ENCODE peak calls at places on chromosomes 13 and 19, in eight cellular contexts. U is thoracic aorta, F is uterus, W is choroid plexus epithelial cell, M is fibroblast of lung, G is epithelial cell of proximal tubule, J is AG09309, Y is WTC11. D is an unnamed sample.

GRCh38 chr13:41962994-41963393 is 2.1 kb upstream of the VWA8 start:
- DNase-seq in U (no peak), J (no peak), G (no peak), M (peak), Y (no peak), F (no peak), W (no peak), D (no peak)

GRCh38 chr13:50626031-50626643 is 217.4 kb downstream of the DLEU7 start:
- DNase-seq in M (peak), F (no peak), J (peak), U (no peak), Y (no peak), G (peak), W (peak), D (no peak)

GRCh38 chr19:16188521-16188920 is 3.3 kb downstream of the FAM32A start:
- DNase-seq in W (no peak), U (no peak), M (no peak), F (no peak), G (no peak), J (no peak), Y (no peak), D (no peak)

GRCh38 chr19:32201211-32201610 is 144.2 kb upstream of the ZNF507 start:
- DNase-seq in G (no peak), W (no peak), F (no peak), M (no peak), J (no peak), U (no peak), Y (no peak), D (no peak)

GRCh38 chr19:45800009-45800553 is 7.4 kb upstream of the DMWD start:
- DNase-seq in G (no peak), Y (no peak), M (peak), W (peak), F (no peak), J (no peak), U (no peak), D (no peak)

GRCh38 chr19:51186323-51186722 is 38.6 kb upstream of the CD33 start:
- DNase-seq in J (no peak), G (no peak), Y (no peak), U (no peak), M (no peak), F (no peak), W (no peak), D (no peak)

GRCh38 chr13:88744289-88744688 is 1073.1 kb downstream of the SLITRK5 start:
- DNase-seq in Y (no peak), F (no peak), J (no peak), G (no peak), M (no peak), W (no peak), U (no peak), D (no peak)

GRCh38 chr19:13762635-13763235 is 1.6 kb upstream of the MRI1 start:
- DNase-seq in G (no peak), F (no peak), W (no peak), U (no peak), Y (no peak), M (no peak), J (no peak), D (no peak)

GRCh38 chr19:5595745-5596144 is 26.8 kb downstream of the SAFB2 start:
- DNase-seq in U (no peak), W (no peak), F (no peak), J (no peak), G (no peak), M (no peak), Y (no peak), D (no peak)

GRCh38 chr13:29954082-29955043 is 103.9 kb upstream of the UBL3 start:
- DNase-seq in Y (no peak), M (no peak), W (no peak), G (no peak), U (no peak), F (no peak), J (no peak), D (no peak)

GRCh38 chr19:29860492-29860891 is 48.7 kb downstream of the CCNE1 start:
- DNase-seq in G (no peak), U (no peak), Y (no peak), F (no peak), J (no peak), W (no peak), M (no peak), D (no peak)

GRCh38 chr19:29620931-29621351 is 14.9 kb downstream of the POP4 start:
- DNase-seq in F (no peak), J (no peak), U (no peak), Y (no peak), M (no peak), G (no peak), W (peak), D (no peak)

DNA sequence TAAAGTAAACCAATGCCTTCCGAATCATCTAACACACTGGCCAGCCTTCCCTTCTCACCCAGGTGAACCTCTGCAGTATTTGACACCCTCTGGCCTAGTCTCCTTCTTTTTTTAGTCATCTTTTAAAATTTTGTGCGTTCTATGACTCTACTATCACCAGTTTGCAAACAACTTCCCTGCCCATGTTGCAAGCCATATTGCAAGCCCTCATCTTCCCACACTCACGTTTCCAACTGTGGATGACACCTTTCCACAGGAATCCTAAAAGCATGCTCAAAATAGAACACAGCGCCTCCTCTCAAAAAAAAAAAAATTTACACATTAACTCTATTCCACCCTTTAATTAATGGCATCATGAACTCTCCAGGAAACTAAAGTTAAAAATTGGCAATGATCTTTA is 440.1 kb downstream of the EFNB2 start:
- DNase-seq in G (no peak), M (no peak), U (no peak), J (no peak), W (no peak), F (no peak), Y (no peak), D (no peak)
- TF ChIP-seq CTCF in G (no peak), M (no peak), U (no peak), J (no peak), W (no peak), F (no peak), Y (no peak), D (no peak)

GRCh38 chr13:26074706-26075105 is 22.9 kb upstream of the SHISA2 start:
- DNase-seq in F (no peak), W (peak), Y (no peak), M (no peak), J (no peak), G (no peak), U (no peak), D (peak)
- TF ChIP-seq CTCF in F (no peak), W (peak), Y (no peak), M (peak), J (no peak), G (peak), U (no peak), D (no peak)

GRCh38 chr13:73059460-73060250 is 850 bp downstream of the KLF5 start:
- DNase-seq in F (peak), J (no peak), M (no peak), U (no peak), W (peak), G (no peak), Y (peak), D (no peak)
- TF ChIP-seq CTCF in F (peak), J (peak), M (no peak), U (no peak), W (no peak), G (no peak), Y (no peak), D (peak)

DNA sequence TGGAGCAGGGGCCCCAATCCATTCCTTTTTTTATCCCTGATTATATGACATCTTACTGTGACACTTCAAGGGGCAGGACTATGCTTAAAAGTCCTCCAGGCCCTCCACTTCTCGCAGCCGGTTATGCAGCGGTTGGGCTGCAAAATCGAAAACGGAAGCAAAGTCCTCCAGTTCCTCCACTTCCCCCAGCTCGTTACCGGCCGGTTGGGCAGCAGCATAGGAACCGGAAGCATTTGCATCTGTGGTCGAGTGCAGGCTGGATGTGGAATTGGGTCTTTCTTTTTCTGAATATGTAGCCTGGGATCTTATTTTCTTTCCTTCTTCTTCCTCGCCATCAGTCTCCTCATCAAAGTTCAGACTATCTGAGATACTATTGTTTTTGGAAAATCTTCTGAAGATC is 46.1 kb downstream of the OXGR1 start:
- DNase-seq in U (no peak), M (no peak), Y (no peak), F (no peak), J (no peak), G (no peak), W (no peak), D (no peak)
- TF ChIP-seq CTCF in U (no peak), M (no peak), Y (no peak), F (no peak), J (no peak), G (no peak), W (no peak), D (no peak)

GRCh38 chr19:35140898-35141626 is 2.0 kb upstream of the FXYD7 start:
- DNase-seq in W (peak), J (no peak), M (peak), Y (peak), U (peak), G (no peak), F (peak), D (peak)
- TF ChIP-seq CTCF in W (peak), J (peak), M (peak), Y (no peak), U (no peak), G (peak), F (peak), D (peak)

GRCh38 chr19:17309198-17309961 is at the start of gene DDA1:
- DNase-seq in W (peak), F (peak), Y (peak), J (peak), U (peak), G (peak), M (peak), D (peak)
- TF ChIP-seq CTCF in W (no peak), F (no peak), Y (no peak), J (no peak), U (no peak), G (no peak), M (no peak), D (no peak)

DNA sequence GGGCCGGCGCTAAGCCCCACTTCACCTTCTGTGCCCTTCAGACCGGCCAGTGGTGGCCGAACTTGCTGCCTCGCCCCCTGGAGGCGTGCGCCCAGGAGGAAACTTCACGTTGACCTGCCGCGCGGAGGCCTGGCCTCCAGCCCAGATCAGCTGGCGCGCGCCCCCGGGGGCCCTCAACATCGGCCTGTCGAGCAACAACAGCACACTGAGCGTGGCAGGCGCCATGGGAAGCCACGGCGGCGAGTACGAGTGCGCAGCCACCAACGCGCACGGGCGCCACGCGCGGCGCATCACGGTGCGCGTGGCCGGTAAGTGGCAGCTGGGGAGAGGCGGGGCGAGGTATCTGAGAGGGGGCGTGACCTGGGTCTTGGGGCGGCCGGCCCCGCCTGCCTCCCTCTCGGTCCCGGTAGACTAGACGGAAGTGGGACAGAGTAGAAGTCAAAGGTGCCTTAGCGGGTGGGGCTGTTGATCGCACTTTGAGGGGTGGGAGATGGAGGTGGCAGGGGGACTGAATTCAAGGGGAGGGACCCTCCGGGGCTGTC is 5.6 kb downstream of the ICAM5 start:
- DNase-seq in G (no peak), Y (peak), J (no peak), U (no peak), M (no peak), F (no peak), W (peak), D (no peak)
- TF ChIP-seq CTCF in G (peak), Y (no peak), J (peak), U (no peak), M (no peak), F (no peak), W (peak), D (no peak)

DNA sequence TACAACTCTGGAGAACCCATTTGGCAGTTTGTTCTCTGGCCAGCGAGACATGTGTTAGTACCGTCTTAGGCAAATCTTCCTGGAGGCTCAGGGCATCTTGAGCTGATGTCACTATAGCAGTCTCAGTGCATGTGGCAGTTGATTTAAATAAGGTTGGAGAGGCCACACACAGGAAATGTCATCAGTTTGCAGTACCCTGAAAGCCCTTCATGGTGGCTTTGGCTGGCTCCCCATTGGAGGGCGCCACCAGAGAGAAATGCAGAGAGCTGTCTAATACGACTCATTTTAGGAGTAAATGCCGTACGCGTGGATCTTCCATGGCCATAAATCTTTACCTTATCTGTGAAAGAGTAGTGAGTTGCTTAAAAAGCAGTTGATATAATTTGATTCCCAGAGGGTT is 163.1 kb downstream of the STK24 start:
- DNase-seq in J (no peak), G (no peak), F (no peak), Y (no peak), U (no peak), M (no peak), W (no peak), D (no peak)
- TF ChIP-seq CTCF in J (no peak), G (no peak), F (no peak), Y (no peak), U (no peak), M (no peak), W (no peak), D (no peak)

DNA sequence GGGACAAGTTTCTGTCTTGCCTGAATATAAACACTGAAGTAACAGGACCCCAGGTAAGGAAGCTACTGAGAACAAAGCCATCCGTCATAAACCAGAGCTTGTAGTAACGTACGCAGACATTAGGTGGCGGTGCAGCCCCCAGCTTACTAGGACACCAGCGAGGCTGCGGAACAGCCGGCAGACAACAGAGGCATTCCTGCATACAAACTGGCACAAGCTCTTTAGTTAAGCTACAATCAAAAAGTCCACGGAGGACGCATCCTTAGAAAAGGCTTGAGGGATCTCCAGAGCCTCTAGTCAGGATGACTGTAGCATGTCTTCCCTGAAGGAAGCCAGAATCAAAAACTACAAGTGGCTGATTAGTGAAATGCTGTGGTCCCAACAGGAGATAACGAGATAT is 26.2 kb downstream of the ZNF160 start:
- DNase-seq in G (no peak), U (no peak), W (peak), F (peak), Y (peak), J (no peak), M (peak), D (no peak)
- TF ChIP-seq CTCF in G (peak), U (peak), W (peak), F (peak), Y (peak), J (peak), M (peak), D (peak)

GRCh38 chr13:24718192-24718965 is 38.2 kb downstream of the ATP12A start:
- DNase-seq in Y (no peak), W (no peak), J (no peak), G (no peak), F (no peak), U (no peak), M (no peak), D (no peak)
- TF ChIP-seq CTCF in Y (no peak), W (no peak), J (no peak), G (no peak), F (no peak), U (no peak), M (no peak), D (no peak)

D was measured in AG09319.